ENCODE peak calls at places on chromosomes 5 and 9, in nine cellular contexts. S is GM23248; E is esophagus muscularis mucosa; M is left lung; X is heart right ventricle; B is ovary; C is CD4-positive, CD25-positive, alpha-beta regulatory T cell; L is OCI-LY7; D is CD8-positive, alpha-beta T cell. N is an unnamed sample. For H3K9me3, the result is how much of the 10 kb centered on the place peaks cover.

GRCh38 chr5:143896981-143897380 is 85.0 kb downstream of the HMHB1 start:
- DNase-seq in S (peak), M (no peak), C (no peak), X (no peak), E (no peak), B (no peak), L (no peak), D (no peak), N (no peak)

GRCh38 chr5:71939452-71939932 is 167.8 kb upstream of the MAP1B start:
- DNase-seq in C (no peak), L (no peak), M (no peak), E (peak), S (peak), B (no peak), X (no peak), D (no peak), N (no peak)

GRCh38 chr5:35926389-35927051 is 11.9 kb downstream of the CAPSL start:
- DNase-seq in E (no peak), S (peak), D (peak), B (peak), M (no peak), C (peak), X (no peak), L (peak), N (no peak)

GRCh38 chr5:122723606-122724352 is 51.1 kb upstream of the SNX2 start:
- DNase-seq in B (no peak), E (no peak), C (no peak), M (no peak), X (no peak), S (peak), L (no peak), D (no peak), N (no peak)

GRCh38 chr9:61665330-61665751 is 475.5 kb downstream of the SPATA31A7 start:
- DNase-seq in M (no peak), L (no peak), E (peak), B (no peak), D (no peak), S (no peak), C (no peak), X (no peak), N (peak)

GRCh38 chr9:110714314-110714713 is 45.7 kb downstream of the MUSK start:
- DNase-seq in M (peak), E (no peak), S (no peak), C (no peak), B (no peak), L (no peak), X (no peak), D (no peak), N (no peak)

GRCh38 chr9:127132921-127133647 is 10.6 kb upstream of the ANGPTL2 start:
- DNase-seq in C (no peak), D (no peak), S (peak), X (no peak), L (no peak), B (peak), E (no peak), M (peak), N (peak)

GRCh38 chr5:154523704-154524103 is 45.7 kb upstream of the HAND1 start:
- DNase-seq in E (no peak), D (no peak), B (no peak), C (no peak), M (no peak), S (peak), L (no peak), X (no peak), N (no peak)

GRCh38 chr9:16475257-16475656 is 395.2 kb downstream of the BNC2 start:
- DNase-seq in D (no peak), E (no peak), C (no peak), B (no peak), M (no peak), L (no peak), X (no peak), S (no peak), N (no peak)

GRCh38 chr5:122067330-122067885 is 10.7 kb downstream of the LOX start:
- DNase-seq in B (no peak), M (no peak), S (no peak), L (no peak), C (no peak), D (no peak), E (no peak), X (no peak), N (no peak)

GRCh38 chr9:95024097-95024671 is 293.3 kb downstream of the FANCC start:
- DNase-seq in B (no peak), X (peak), C (no peak), L (no peak), D (no peak), S (peak), E (no peak), M (no peak), N (no peak)

GRCh38 chr5:175572922-175573321 is 84.9 kb upstream of the HRH2 start:
- DNase-seq in E (no peak), L (no peak), X (no peak), D (no peak), M (no peak), C (no peak), B (no peak), S (peak), N (no peak)

GRCh38 chr5:95859327-95860060 is 37.0 kb upstream of the GLRX start:
- DNase-seq in M (no peak), L (no peak), B (no peak), S (peak), X (no peak), E (no peak), C (no peak), D (no peak), N (no peak)

GRCh38 chr5:181187500-181188213 is 17.3 kb downstream of the TRIM7 start:
- DNase-seq in C (no peak), M (peak), D (no peak), L (peak), S (peak), E (no peak), X (peak), B (peak), N (no peak)

GRCh38 chr5:13985736-13986418 is 41.4 kb upstream of the DNAH5 start:
- DNase-seq in M (no peak), S (peak), X (no peak), L (no peak), C (no peak), B (no peak), D (no peak), E (no peak), N (no peak)

GRCh38 chr5:172002310-172002709 is 4.1 kb downstream of the FBXW11 start:
- DNase-seq in D (no peak), X (no peak), C (no peak), L (peak), S (peak), B (no peak), M (no peak), E (no peak), N (no peak)

GRCh38 chr5:43019293-43019614 is 20.9 kb downstream of the ANXA2R start:
- DNase-seq in L (no peak), C (no peak), X (no peak), E (no peak), M (no peak), S (no peak), D (no peak), B (no peak), N (no peak)

GRCh38 chr5:61966991-61967390 is 339.0 kb upstream of the KIF2A start:
- DNase-seq in C (no peak), B (no peak), M (no peak), D (no peak), S (no peak), E (no peak), L (no peak), X (no peak), N (no peak)

GRCh38 chr9:93595461-93595860 is 19.1 kb downstream of the PHF2 start:
- DNase-seq in D (no peak), C (no peak), B (no peak), X (no peak), M (no peak), E (no peak), S (no peak), L (no peak), N (no peak)

DNA sequence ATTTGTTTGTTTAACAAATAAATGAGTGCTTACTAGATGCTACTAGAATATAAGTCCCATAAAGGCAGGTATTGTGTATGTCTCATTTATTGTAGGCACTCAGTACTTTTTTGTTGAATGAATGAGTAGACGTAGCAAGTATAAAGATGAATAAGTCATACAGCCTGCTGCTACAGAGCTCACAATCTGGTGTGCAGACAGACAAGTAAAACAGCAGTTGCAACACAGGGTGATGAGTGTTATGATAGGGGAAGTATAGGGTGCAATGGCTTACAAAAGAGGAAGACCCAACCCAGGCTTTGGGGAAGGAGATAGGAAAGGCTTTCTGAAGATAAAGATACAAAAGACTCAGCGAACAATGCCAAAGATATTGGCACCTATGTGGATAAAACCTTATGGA is 47.7 kb downstream of the SH3RF2 start:
- DNase-seq in L (no peak), C (no peak), D (no peak), B (no peak), M (no peak), S (no peak), X (no peak), E (no peak), N (no peak)
- H3K27ac ChIP-seq in L (no peak), C (no peak), D (no peak), B (no peak), M (no peak), S (no peak), X (peak), E (no peak), N (no peak)

DNA sequence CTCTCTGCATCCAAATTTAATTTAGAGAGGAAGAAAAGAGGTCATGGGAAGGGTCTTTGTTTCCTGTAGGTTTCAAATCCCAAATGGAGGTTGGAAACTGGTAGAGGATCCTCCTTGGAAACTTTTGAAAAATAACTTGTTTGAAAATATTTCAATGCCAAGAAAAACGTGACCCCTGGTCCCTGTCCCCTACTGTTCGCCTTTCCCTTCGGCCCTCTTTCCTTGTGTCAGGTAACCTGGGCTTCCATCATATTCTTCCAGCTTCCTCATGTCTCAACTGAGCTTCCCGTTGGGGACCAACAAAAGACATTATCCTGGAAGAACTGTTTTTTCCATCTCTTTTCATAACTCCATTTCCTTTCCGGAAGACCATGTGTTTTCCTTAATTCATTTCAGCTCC is 266.7 kb upstream of the ANKRD55 start:
- DNase-seq in X (no peak), C (no peak), S (no peak), B (no peak), E (no peak), D (no peak), M (no peak), L (no peak), N (no peak)
- H3K9me3 ChIP-seq in X (under half), C (under half), S (under half), B (under half), E (under half), D (under half), M (under half), L (under half), N (under half)

DNA sequence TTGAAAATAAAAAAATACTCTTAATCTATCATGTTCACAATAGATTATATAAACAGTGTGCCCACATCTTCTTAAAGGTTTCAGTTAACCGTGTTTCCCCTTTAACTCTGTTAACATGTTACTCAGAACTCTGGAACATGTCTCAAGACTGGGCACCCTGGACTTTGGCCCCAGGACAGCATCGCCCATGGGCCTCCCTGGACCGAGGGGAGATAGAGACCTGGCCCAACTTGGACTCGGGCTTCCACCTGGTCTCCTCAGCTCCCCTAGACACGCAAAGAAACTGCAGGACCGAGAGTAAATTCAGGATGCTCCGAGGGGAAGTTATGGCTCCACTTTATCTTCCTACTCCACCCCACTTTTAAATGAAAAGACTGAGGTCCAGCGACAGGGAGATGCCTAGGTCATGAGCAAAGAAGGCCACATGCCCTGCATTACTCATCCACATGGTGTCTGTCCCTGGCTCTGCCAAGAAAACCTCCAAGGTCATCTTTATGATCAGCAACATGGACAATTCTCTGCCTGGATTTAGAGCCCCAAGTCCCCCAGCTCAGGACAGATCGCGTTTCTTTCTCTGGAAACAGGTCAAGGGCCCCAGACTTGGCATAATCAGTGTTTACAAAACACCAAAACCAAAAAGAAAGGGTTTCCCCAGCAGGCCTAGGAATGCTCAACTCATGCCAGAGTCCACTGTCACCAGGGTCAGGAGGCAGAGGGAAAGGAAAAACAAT is 17.3 kb downstream of the GPX3 start:
- DNase-seq in S (peak), B (peak), X (no peak), M (no peak), D (no peak), C (no peak), L (no peak), E (no peak), N (no peak)
- H3K27ac ChIP-seq in S (peak), B (peak), X (peak), M (peak), D (no peak), C (no peak), L (no peak), E (peak), N (peak)

GRCh38 chr5:57932761-57933160 is 450.1 kb upstream of the ACTBL2 start:
- DNase-seq in X (no peak), L (no peak), E (no peak), S (no peak), C (no peak), M (no peak), D (no peak), B (no peak), N (no peak)
- H3K9me3 ChIP-seq in X (under half), L (under half), E (under half), S (under half), C (under half), M (under half), D (under half), B (under half), N (under half)

DNA sequence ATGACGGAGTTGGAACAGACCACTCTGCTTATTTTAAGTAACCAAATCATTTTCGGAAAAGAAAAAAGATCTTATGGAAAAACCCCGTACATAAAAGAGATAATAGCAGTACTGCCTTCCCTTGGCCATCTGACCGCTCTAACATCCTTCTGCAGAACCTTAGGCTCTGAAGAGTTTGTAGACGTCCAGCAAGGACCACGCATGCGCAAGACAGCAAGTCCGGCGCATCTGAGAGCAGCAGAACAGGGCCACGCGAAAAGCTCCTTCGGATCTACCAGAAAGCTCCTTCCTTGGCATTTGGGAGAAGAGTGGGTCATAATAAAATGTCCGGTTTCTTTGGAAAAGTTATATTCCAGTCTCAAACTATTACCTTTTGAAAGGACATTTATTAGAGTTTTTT is 26.8 kb downstream of the PAX5 start:
- DNase-seq in E (no peak), C (no peak), M (no peak), L (no peak), D (no peak), S (no peak), X (no peak), B (no peak), N (no peak)
- H3K27ac ChIP-seq in E (no peak), C (no peak), M (no peak), L (peak), D (no peak), S (no peak), X (no peak), B (no peak), N (no peak)

GRCh38 chr5:179111267-179112207 is 51.4 kb downstream of the ZNF354C start:
- DNase-seq in B (no peak), X (no peak), D (no peak), M (no peak), S (no peak), L (no peak), C (no peak), E (peak), N (peak)

GRCh38 chr5:179114756-179115155 is 54.6 kb downstream of the ZNF354C start:
- DNase-seq in C (no peak), S (no peak), B (peak), D (no peak), E (peak), L (no peak), M (no peak), X (no peak), N (no peak)

GRCh38 chr5:179112469-179113142 is 52.4 kb downstream of the ZNF354C start:
- DNase-seq in E (peak), S (no peak), B (no peak), C (no peak), M (no peak), X (no peak), D (no peak), L (no peak), N (peak)

GRCh38 chr5:179113945-179114641 is 53.9 kb downstream of the ZNF354C start:
- DNase-seq in X (no peak), M (no peak), L (no peak), E (peak), B (no peak), C (no peak), S (no peak), D (no peak), N (peak)

DNA sequence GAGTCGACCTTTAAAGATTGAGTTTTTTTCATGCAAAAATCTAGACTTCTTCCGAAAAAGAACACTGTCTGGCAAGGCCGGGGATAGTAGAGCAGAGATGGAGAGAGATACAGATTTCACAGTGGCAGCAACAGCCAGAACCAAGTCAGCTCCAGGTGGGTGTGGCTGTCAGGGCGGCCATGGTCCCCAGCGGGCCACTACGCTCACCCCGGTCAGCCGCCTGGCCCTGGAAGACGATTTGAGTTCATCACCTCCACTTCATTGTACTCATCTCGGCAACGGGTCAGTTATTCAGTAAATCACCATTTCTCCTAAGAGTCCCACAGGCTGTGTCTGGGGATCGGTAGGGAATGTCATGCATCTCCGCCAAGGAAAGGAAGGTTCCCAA is 53.0 kb downstream of the ZNF354C start:
- DNase-seq in X (no peak), L (no peak), D (no peak), E (no peak), B (no peak), C (no peak), S (no peak), M (no peak), N (no peak)
- H3K9me3 ChIP-seq in X (half or more), L (under half), D (under half), E (half or more), B (under half), C (under half), S (under half), M (under half), N (under half)

GRCh38 chr5:140220698-140221064 is 45.7 kb downstream of the CYSTM1 start:
- DNase-seq in M (no peak), L (no peak), S (no peak), E (no peak), B (no peak), X (no peak), D (no peak), C (no peak), N (no peak)

GRCh38 chr5:140222416-140222815 is 47.4 kb downstream of the CYSTM1 start:
- DNase-seq in E (no peak), M (no peak), B (no peak), C (no peak), X (no peak), D (no peak), S (no peak), L (no peak), N (no peak)

GRCh38 chr5:140221697-140222223 is 46.8 kb downstream of the CYSTM1 start:
- DNase-seq in M (no peak), D (no peak), C (no peak), S (peak), B (no peak), X (no peak), L (no peak), E (no peak), N (no peak)

GRCh38 chr5:140219068-140219971 is 44.3 kb downstream of the CYSTM1 start:
- DNase-seq in B (no peak), L (no peak), E (no peak), X (no peak), C (no peak), M (no peak), S (peak), D (no peak), N (no peak)

GRCh38 chr5:140220032-140220697 is 45.2 kb downstream of the CYSTM1 start:
- DNase-seq in L (no peak), X (no peak), S (peak), B (no peak), E (no peak), C (no peak), D (no peak), M (no peak), N (no peak)
- H3K27ac ChIP-seq in L (no peak), X (peak), S (peak), B (no peak), E (peak), C (no peak), D (no peak), M (peak), N (no peak)

GRCh38 chr9:135650408-135650807 is 11.1 kb upstream of the GLT6D1 start:
- DNase-seq in D (no peak), C (no peak), E (peak), M (no peak), S (no peak), B (no peak), X (no peak), L (no peak), N (no peak)
- H3K9me3 ChIP-seq in D (under half), C (under half), E (under half), M (under half), S (under half), B (under half), X (under half), L (under half), N (under half)